ENCODE peak calls at places on chromosomes 3 and 15, in ten cellular contexts. C is HCT116, L is GM12878, B is uterus, I is Peyer's patch, R is testis, G is IMR-90, P is right lobe of liver, J is esophagus muscularis mucosa, F is adrenal gland. H is an unnamed sample.
A peak's percentile ranks its signal among the peaks of the same experiment; 100 is the strongest.

GRCh38 chr3:194103475-194103874 is 32.5 kb upstream of the HES1 start:
- DNase-seq in F (no peak), R (no peak), I (peak; percentile 71), G (no peak), C (no peak), B (no peak), P (no peak), L (no peak), J (no peak), H (no peak)

GRCh38 chr3:44509393-44509921 is 32.0 kb upstream of the ZNF445 start:
- DNase-seq in R (peak; percentile 51), C (no peak), F (no peak), B (no peak), I (no peak), P (no peak), G (no peak), J (no peak), L (no peak), H (no peak)

GRCh38 chr15:63402498-63403253 is 21.0 kb upstream of the CA12 start:
- DNase-seq in C (no peak), B (no peak), G (peak; percentile 57), I (no peak), F (no peak), L (no peak), R (no peak), J (no peak), P (no peak), H (no peak)

GRCh38 chr3:186605078-186605477 is 7.8 kb upstream of the AHSG start:
- DNase-seq in L (no peak), G (no peak), P (no peak), I (no peak), F (no peak), J (no peak), B (no peak), R (no peak), C (no peak), H (no peak)

GRCh38 chr3:187403768-187404270 is 35.6 kb downstream of the RTP4 start:
- DNase-seq in J (no peak), G (peak; percentile 97), R (no peak), C (peak; percentile 76), B (peak; percentile 15), P (no peak), I (no peak), L (no peak), F (peak; percentile 46), H (peak; percentile 10)

GRCh38 chr3:73685061-73685460 is 60.3 kb upstream of the PDZRN3 start:
- DNase-seq in L (no peak), B (no peak), R (no peak), F (no peak), P (no peak), C (no peak), I (no peak), G (no peak), J (no peak), H (no peak)

GRCh38 chr3:4462641-4463040 is 4.4 kb downstream of the SUMF1 start:
- DNase-seq in F (no peak), P (no peak), C (no peak), J (no peak), G (no peak), R (no peak), B (no peak), L (no peak), I (no peak), H (no peak)

GRCh38 chr15:65323071-65323511 is 18.6 kb downstream of the RNU5B-1 start:
- DNase-seq in L (no peak), F (peak; percentile 87), C (no peak), G (peak; percentile 24), R (peak; percentile 85), B (peak; percentile 41), I (no peak), P (no peak), J (no peak), H (no peak)

GRCh38 chr3:11436775-11437174 is 164.6 kb downstream of the ATG7 start:
- DNase-seq in I (no peak), J (no peak), C (no peak), L (no peak), R (no peak), B (no peak), G (no peak), P (no peak), F (no peak), H (no peak)

GRCh38 chr3:11434697-11435096 is 162.5 kb downstream of the ATG7 start:
- DNase-seq in C (no peak), I (no peak), J (no peak), G (no peak), F (no peak), R (peak; percentile 52), L (no peak), P (no peak), B (no peak), H (no peak)

GRCh38 chr3:11437506-11437905 is 165.3 kb downstream of the ATG7 start:
- DNase-seq in F (no peak), R (no peak), C (no peak), G (no peak), L (no peak), P (no peak), J (no peak), I (no peak), B (no peak), H (no peak)

GRCh38 chr3:11435420-11435819 is 163.2 kb downstream of the ATG7 start:
- DNase-seq in F (no peak), I (no peak), L (no peak), J (no peak), G (no peak), C (no peak), R (no peak), B (no peak), P (no peak), H (no peak)

DNA sequence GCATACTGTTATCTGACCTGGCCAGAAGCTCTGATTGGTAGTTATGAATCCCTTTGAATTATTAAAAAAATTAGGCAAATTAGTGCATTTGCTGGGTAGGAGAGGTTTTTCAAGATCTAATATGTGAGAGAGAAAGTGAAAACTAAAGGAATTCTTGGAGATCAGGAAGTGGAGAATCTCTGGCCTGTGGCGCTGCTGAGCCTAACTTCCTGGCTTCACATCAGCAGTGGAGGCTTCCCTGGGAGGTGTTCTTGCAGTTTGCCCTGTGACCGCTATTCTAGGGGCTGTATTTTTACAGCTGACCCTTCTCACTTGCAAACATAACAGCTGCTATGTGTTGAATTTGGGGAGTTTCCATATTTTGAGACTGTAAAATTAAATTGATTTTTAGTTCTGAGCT is 166.4 kb downstream of the ATG7 start:
- DNase-seq in F (no peak), L (no peak), I (no peak), C (no peak), G (peak; percentile 4), B (peak; percentile 41), J (peak; percentile 82), R (peak; percentile 66), P (no peak), H (no peak)
- TF ChIP-seq CTCF in F (no peak), L (no peak), I (no peak), C (no peak), G (no peak), B (peak; percentile 8), J (no peak), R (no peak), P (no peak), H (no peak)

DNA sequence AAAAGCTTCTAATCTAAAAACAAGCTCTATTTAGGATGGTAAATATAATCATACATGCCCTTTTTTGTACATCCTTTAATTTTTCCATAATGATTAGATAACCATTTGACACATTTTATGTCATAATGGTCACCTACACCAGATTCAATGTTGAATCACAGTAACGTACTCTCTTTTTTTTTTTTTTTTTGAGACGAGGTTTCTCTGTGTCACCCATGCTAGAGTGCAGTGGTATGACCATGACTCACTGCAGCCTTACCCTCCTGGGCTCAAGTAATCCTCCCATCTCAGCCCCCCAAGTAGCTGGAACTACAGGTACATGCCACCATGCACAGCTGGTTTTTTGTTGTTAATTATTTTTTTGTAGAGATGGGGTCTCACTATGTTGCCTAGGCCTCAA is 49.2 kb downstream of the PROS1 start:
- DNase-seq in L (no peak), B (no peak), J (no peak), R (no peak), I (no peak), P (no peak), F (no peak), C (no peak), G (no peak), H (no peak)
- H3K27ac ChIP-seq in L (no peak overlapping the region), B (no peak overlapping the region), J (no peak overlapping the region), R (no peak overlapping the region), I (no peak overlapping the region), P (no peak overlapping the region), F (no peak overlapping the region), C (no peak overlapping the region), G (no peak overlapping the region), H (no peak overlapping the region)

DNA sequence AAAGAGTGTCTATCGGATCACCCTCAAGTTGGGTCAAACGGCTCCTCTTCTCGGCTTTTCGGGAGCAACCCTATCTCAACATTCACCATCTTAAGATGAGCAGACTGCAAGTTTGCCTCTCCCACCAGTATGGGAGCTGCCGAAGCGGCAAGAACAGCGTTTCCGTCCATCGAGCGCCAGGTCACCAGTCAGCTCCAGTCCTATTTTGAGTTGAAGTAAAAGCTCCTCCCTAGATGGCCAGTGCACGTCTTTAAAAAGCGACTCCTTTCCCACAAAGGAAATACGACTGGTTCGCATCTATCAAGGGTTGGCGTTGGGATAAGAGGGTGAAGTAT is 369 bp upstream of the U2SURP start:
- DNase-seq in P (peak; percentile 65), C (no peak), F (no peak), G (no peak), L (no peak), R (no peak), I (no peak), J (peak; percentile 93), B (no peak), H (no peak)
- TF ChIP-seq POLR2A in P (no peak), C (peak; percentile 56), F (no peak), G (no peak), L (no peak), R (no peak), I (no peak), J (no peak), B (no peak), H (no peak)

GRCh38 chr3:9942934-9943690 is 9.1 kb downstream of the PRRT3 start:
- DNase-seq in J (no peak), L (no peak), G (no peak), F (no peak), C (no peak), I (no peak), P (no peak), B (no peak), R (no peak), H (no peak)

GRCh38 chr3:9946112-9947024 is 5.8 kb downstream of the PRRT3 start:
- DNase-seq in B (peak; percentile 89), G (peak; percentile 81), I (peak; percentile 93), P (peak; percentile 90), R (peak; percentile 94), F (peak; percentile 90), J (peak; percentile 93), L (no peak), C (peak; percentile 80), H (peak; percentile 79)

GRCh38 chr3:9942164-9942563 is 8.5 kb downstream of the CRELD1 start:
- DNase-seq in R (no peak), G (no peak), I (no peak), B (no peak), J (no peak), L (no peak), P (no peak), F (no peak), C (no peak), H (no peak)

GRCh38 chr3:9945358-9945757 is 6.8 kb downstream of the PRRT3 start:
- DNase-seq in L (no peak), I (no peak), J (no peak), B (no peak), R (no peak), G (no peak), P (no peak), C (no peak), F (no peak), H (no peak)

DNA sequence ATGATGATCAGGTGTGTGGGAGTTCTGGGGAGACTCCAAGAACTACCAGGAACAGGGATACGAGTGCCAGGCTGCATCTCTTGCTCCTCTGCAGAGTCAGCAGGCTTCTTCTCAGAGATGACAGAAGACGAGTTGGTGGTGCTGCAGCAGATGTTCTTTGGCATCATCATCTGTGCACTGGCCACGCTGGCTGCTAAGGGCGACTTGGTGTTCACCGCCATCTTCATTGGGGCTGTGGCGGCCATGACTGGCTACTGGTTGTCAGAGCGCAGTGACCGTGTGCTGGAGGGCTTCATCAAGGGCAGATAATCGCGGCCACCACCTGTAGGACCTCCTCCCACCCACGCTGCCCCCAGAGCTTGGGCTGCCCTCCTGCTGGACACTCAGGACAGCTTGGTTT is 7.9 kb downstream of the PRRT3 start:
- DNase-seq in I (no peak), F (no peak), J (no peak), B (no peak), P (no peak), C (no peak), G (no peak), R (no peak), L (no peak), H (no peak)
- TF ChIP-seq CTCF in I (no peak), F (no peak), J (no peak), B (no peak), P (no peak), C (no peak), G (no peak), R (no peak), L (no peak), H (no peak)

H was measured in prostate gland.